ENCODE peak calls at places on chromosomes 11 and 22, in eight cellular contexts. One of them, this sample, is unnamed.

GRCh38 chr22:24486501-24486921 is 8.6 kb upstream of the UPB1 start:
- DNase-seq in cardiac muscle cell: peak
- DNase-seq in GM12864: no peak
- DNase-seq in fibroblast of the aortic adventitia: peak
- DNase-seq in NB4: peak
- DNase-seq in right lobe of liver: no peak
- DNase-seq in foreskin fibroblast: peak
- DNase-seq in colonic mucosa: no peak
- DNase-seq in this sample: peak

GRCh38 chr22:31730344-31730711 is 19.6 kb downstream of the PRR14L start:
- DNase-seq in cardiac muscle cell: no peak
- DNase-seq in GM12864: no peak
- DNase-seq in fibroblast of the aortic adventitia: no peak
- DNase-seq in NB4: no peak
- DNase-seq in right lobe of liver: no peak
- DNase-seq in foreskin fibroblast: no peak
- DNase-seq in colonic mucosa: no peak
- DNase-seq in this sample: no peak

GRCh38 chr22:26285632-26286031 is 116.4 kb downstream of the SEZ6L start:
- DNase-seq in cardiac muscle cell: no peak
- DNase-seq in GM12864: no peak
- DNase-seq in fibroblast of the aortic adventitia: no peak
- DNase-seq in NB4: no peak
- DNase-seq in right lobe of liver: no peak
- DNase-seq in foreskin fibroblast: no peak
- DNase-seq in colonic mucosa: no peak
- DNase-seq in this sample: no peak

GRCh38 chr11:22792497-22792896 is 37.1 kb downstream of the SVIP start:
- DNase-seq in cardiac muscle cell: peak
- DNase-seq in GM12864: no peak
- DNase-seq in fibroblast of the aortic adventitia: peak
- DNase-seq in NB4: peak
- DNase-seq in right lobe of liver: no peak
- DNase-seq in foreskin fibroblast: peak
- DNase-seq in colonic mucosa: no peak
- DNase-seq in this sample: no peak

GRCh38 chr11:35304393-35304790 is 115.0 kb downstream of the SLC1A2 start:
- DNase-seq in cardiac muscle cell: peak
- DNase-seq in GM12864: no peak
- DNase-seq in fibroblast of the aortic adventitia: peak
- DNase-seq in NB4: no peak
- DNase-seq in right lobe of liver: no peak
- DNase-seq in foreskin fibroblast: peak
- DNase-seq in colonic mucosa: no peak
- DNase-seq in this sample: peak

GRCh38 chr11:126129681-126130671 is 67.3 kb upstream of the CDON start:
- DNase-seq in cardiac muscle cell: no peak
- DNase-seq in GM12864: no peak
- DNase-seq in fibroblast of the aortic adventitia: no peak
- DNase-seq in NB4: peak
- DNase-seq in right lobe of liver: no peak
- DNase-seq in foreskin fibroblast: no peak
- DNase-seq in colonic mucosa: no peak
- DNase-seq in this sample: no peak

GRCh38 chr11:2927851-2928604 is 1.2 kb downstream of the PHLDA2 start:
- DNase-seq in cardiac muscle cell: peak
- DNase-seq in GM12864: no peak
- DNase-seq in fibroblast of the aortic adventitia: peak
- DNase-seq in NB4: peak
- DNase-seq in right lobe of liver: peak
- DNase-seq in foreskin fibroblast: peak
- DNase-seq in colonic mucosa: peak
- DNase-seq in this sample: no peak

GRCh38 chr11:85759915-85760314 is 51.0 kb downstream of the SYTL2 start:
- DNase-seq in cardiac muscle cell: peak
- DNase-seq in GM12864: no peak
- DNase-seq in fibroblast of the aortic adventitia: peak
- DNase-seq in NB4: no peak
- DNase-seq in right lobe of liver: no peak
- DNase-seq in foreskin fibroblast: peak
- DNase-seq in colonic mucosa: no peak
- DNase-seq in this sample: no peak

GRCh38 chr11:75148436-75148983 is 2.4 kb upstream of the SLCO2B1 start:
- DNase-seq in cardiac muscle cell: no peak
- DNase-seq in GM12864: no peak
- DNase-seq in fibroblast of the aortic adventitia: no peak
- DNase-seq in NB4: no peak
- DNase-seq in right lobe of liver: no peak
- DNase-seq in foreskin fibroblast: no peak
- DNase-seq in colonic mucosa: no peak
- DNase-seq in this sample: peak

GRCh38 chr11:109853156-109853776 is 239.9 kb upstream of the ZC3H12C start:
- DNase-seq in cardiac muscle cell: peak
- DNase-seq in GM12864: peak
- DNase-seq in fibroblast of the aortic adventitia: peak
- DNase-seq in NB4: peak
- DNase-seq in right lobe of liver: no peak
- DNase-seq in foreskin fibroblast: peak
- DNase-seq in colonic mucosa: no peak
- DNase-seq in this sample: peak

GRCh38 chr11:65894034-65894591 is 3.6 kb downstream of the CCDC85B start:
- DNase-seq in cardiac muscle cell: no peak
- DNase-seq in GM12864: no peak
- DNase-seq in fibroblast of the aortic adventitia: no peak
- DNase-seq in NB4: no peak
- DNase-seq in right lobe of liver: peak
- DNase-seq in foreskin fibroblast: no peak
- DNase-seq in colonic mucosa: no peak
- DNase-seq in this sample: peak

GRCh38 chr22:42265321-42265720 is 5.1 kb downstream of the TCF20 start:
- DNase-seq in cardiac muscle cell: no peak
- DNase-seq in GM12864: no peak
- DNase-seq in fibroblast of the aortic adventitia: no peak
- DNase-seq in NB4: no peak
- DNase-seq in right lobe of liver: no peak
- DNase-seq in foreskin fibroblast: no peak
- DNase-seq in colonic mucosa: no peak
- DNase-seq in this sample: no peak
- H3K4me3 ChIP-seq in cardiac muscle cell: no peak
- H3K4me3 ChIP-seq in GM12864: no peak
- H3K4me3 ChIP-seq in fibroblast of the aortic adventitia: no peak
- H3K4me3 ChIP-seq in NB4: no peak
- H3K4me3 ChIP-seq in right lobe of liver: no peak
- H3K4me3 ChIP-seq in foreskin fibroblast: no peak
- H3K4me3 ChIP-seq in colonic mucosa: no peak
- H3K4me3 ChIP-seq in this sample: no peak

GRCh38 chr11:32232516-32232915 is 141.6 kb downstream of the RCN1 start:
- DNase-seq in cardiac muscle cell: no peak
- DNase-seq in GM12864: no peak
- DNase-seq in fibroblast of the aortic adventitia: no peak
- DNase-seq in NB4: no peak
- DNase-seq in right lobe of liver: no peak
- DNase-seq in foreskin fibroblast: no peak
- DNase-seq in colonic mucosa: no peak
- DNase-seq in this sample: no peak

GRCh38 chr11:32233276-32233675 is 142.4 kb downstream of the RCN1 start:
- DNase-seq in cardiac muscle cell: no peak
- DNase-seq in GM12864: no peak
- DNase-seq in fibroblast of the aortic adventitia: no peak
- DNase-seq in NB4: no peak
- DNase-seq in right lobe of liver: no peak
- DNase-seq in foreskin fibroblast: no peak
- DNase-seq in colonic mucosa: no peak
- DNase-seq in this sample: no peak

GRCh38 chr11:32233928-32234327 is 143.1 kb downstream of the RCN1 start:
- DNase-seq in cardiac muscle cell: no peak
- DNase-seq in GM12864: no peak
- DNase-seq in fibroblast of the aortic adventitia: no peak
- DNase-seq in NB4: no peak
- DNase-seq in right lobe of liver: no peak
- DNase-seq in foreskin fibroblast: no peak
- DNase-seq in colonic mucosa: no peak
- DNase-seq in this sample: no peak

GRCh38 chr11:32229566-32230240 is 138.8 kb downstream of the RCN1 start:
- DNase-seq in cardiac muscle cell: no peak
- DNase-seq in GM12864: no peak
- DNase-seq in fibroblast of the aortic adventitia: no peak
- DNase-seq in NB4: no peak
- DNase-seq in right lobe of liver: no peak
- DNase-seq in foreskin fibroblast: no peak
- DNase-seq in colonic mucosa: no peak
- DNase-seq in this sample: no peak

DNA sequence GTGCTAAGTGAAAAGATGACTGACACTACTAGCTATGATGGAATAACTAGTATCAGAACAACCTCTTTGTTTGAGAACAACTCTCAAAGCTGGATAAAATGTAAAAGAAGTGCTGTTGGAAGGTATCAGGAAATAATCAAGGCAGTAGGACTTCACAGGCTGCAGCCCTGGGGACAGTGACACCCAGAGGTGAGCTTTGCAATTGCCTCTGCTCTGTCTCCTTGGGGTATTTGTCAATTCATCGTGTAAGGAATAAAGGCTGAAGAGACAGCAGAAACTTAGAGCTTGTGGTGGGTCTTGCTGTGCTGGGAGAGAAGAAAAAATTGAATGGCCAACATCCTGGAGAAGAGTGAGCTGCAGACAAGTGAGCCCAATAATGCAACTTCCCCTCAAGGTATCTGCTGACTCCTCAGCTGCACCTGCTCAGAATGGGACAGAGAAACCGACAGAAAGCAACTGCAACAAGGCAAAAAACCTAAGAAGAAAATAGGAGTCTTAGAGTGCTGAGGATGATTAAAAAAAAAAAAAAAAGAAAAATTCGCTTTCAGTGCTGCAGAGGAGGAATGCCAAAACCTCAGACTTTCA is 141.1 kb downstream of the RCN1 start:
- DNase-seq in cardiac muscle cell: peak
- DNase-seq in GM12864: no peak
- DNase-seq in fibroblast of the aortic adventitia: peak
- DNase-seq in NB4: peak
- DNase-seq in right lobe of liver: no peak
- DNase-seq in foreskin fibroblast: no peak
- DNase-seq in colonic mucosa: no peak
- DNase-seq in this sample: peak
- TF ChIP-seq CTCF in cardiac muscle cell: peak
- TF ChIP-seq CTCF in GM12864: peak
- TF ChIP-seq CTCF in fibroblast of the aortic adventitia: peak
- TF ChIP-seq CTCF in NB4: peak
- TF ChIP-seq CTCF in right lobe of liver: peak
- TF ChIP-seq CTCF in foreskin fibroblast: peak
- TF ChIP-seq CTCF in colonic mucosa: peak
- TF ChIP-seq CTCF in this sample: peak

DNA sequence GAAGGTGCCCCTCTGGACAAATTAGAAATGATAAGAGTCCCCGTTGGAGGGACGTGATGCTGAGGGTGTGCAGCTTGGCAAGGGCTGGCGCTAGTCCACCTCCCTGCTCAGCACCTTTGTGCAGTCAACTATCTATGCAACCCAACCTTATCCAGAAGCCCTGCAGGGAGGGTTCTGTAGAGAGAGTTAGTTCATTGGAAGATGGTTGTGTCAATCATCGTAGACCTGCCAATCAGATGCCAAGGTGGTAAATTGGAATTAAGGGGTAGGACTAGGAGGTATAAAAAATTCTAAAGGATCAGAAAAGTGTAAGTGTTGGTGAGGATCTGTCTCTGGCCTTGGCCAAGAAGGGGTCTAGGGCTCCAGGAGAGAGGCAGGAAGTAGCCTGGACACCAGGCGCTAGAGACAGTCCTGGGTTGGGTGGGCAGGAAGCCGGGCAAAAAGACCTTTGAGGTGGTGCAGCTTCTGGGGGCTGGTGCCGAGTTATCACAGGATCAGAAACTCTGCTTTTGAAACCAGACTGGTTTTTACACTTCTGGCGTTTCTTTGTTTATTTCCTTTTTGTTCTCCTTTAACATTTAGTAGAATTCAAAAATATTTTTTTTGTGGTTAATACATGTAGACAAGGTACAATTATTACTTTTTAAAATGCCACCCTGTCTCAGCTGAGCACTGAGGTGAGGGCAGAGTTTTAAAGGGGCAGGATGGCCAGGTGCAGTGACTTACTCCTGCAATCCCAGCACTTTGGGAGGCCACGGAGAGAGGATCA is 1.6 kb downstream of the C1QTNF6 start:
- DNase-seq in cardiac muscle cell: peak
- DNase-seq in GM12864: peak
- DNase-seq in fibroblast of the aortic adventitia: peak
- DNase-seq in NB4: peak
- DNase-seq in right lobe of liver: peak
- DNase-seq in foreskin fibroblast: peak
- DNase-seq in colonic mucosa: no peak
- DNase-seq in this sample: peak
- H3K4me3 ChIP-seq in cardiac muscle cell: no peak
- H3K4me3 ChIP-seq in GM12864: no peak
- H3K4me3 ChIP-seq in fibroblast of the aortic adventitia: peak
- H3K4me3 ChIP-seq in NB4: no peak
- H3K4me3 ChIP-seq in right lobe of liver: no peak
- H3K4me3 ChIP-seq in foreskin fibroblast: peak
- H3K4me3 ChIP-seq in colonic mucosa: no peak
- H3K4me3 ChIP-seq in this sample: no peak

GRCh38 chr22:27888310-27888709 is 30.7 kb downstream of the PITPNB start:
- DNase-seq in cardiac muscle cell: no peak
- DNase-seq in GM12864: no peak
- DNase-seq in fibroblast of the aortic adventitia: no peak
- DNase-seq in NB4: no peak
- DNase-seq in right lobe of liver: no peak
- DNase-seq in foreskin fibroblast: no peak
- DNase-seq in colonic mucosa: no peak
- DNase-seq in this sample: no peak

GRCh38 chr22:27883656-27884350 is 35.3 kb downstream of the PITPNB start:
- DNase-seq in cardiac muscle cell: no peak
- DNase-seq in GM12864: no peak
- DNase-seq in fibroblast of the aortic adventitia: no peak
- DNase-seq in NB4: no peak
- DNase-seq in right lobe of liver: no peak
- DNase-seq in foreskin fibroblast: no peak
- DNase-seq in colonic mucosa: no peak
- DNase-seq in this sample: no peak

GRCh38 chr22:27892064-27892463 is 27.0 kb downstream of the PITPNB start:
- DNase-seq in cardiac muscle cell: no peak
- DNase-seq in GM12864: no peak
- DNase-seq in fibroblast of the aortic adventitia: no peak
- DNase-seq in NB4: no peak
- DNase-seq in right lobe of liver: no peak
- DNase-seq in foreskin fibroblast: no peak
- DNase-seq in colonic mucosa: no peak
- DNase-seq in this sample: no peak

GRCh38 chr22:27885977-27886842 is 32.8 kb downstream of the PITPNB start:
- DNase-seq in cardiac muscle cell: peak
- DNase-seq in GM12864: no peak
- DNase-seq in fibroblast of the aortic adventitia: peak
- DNase-seq in NB4: peak
- DNase-seq in right lobe of liver: no peak
- DNase-seq in foreskin fibroblast: peak
- DNase-seq in colonic mucosa: peak
- DNase-seq in this sample: peak

DNA sequence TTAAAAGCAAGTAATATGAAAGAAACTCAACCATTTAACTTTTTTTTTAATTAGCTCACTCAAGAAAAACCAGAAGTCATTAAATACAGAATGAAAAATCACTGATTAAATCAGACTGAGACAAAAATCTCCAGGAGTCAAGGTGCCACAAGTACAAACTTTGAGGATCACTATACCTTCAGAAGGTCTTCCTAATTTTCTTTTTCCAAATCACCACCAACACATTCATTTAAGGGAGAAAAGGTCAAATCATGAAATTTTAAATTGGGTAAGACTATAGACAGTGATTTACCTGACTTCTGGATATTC is 32.3 kb downstream of the PITPNB start:
- DNase-seq in cardiac muscle cell: no peak
- DNase-seq in GM12864: no peak
- DNase-seq in fibroblast of the aortic adventitia: no peak
- DNase-seq in NB4: no peak
- DNase-seq in right lobe of liver: no peak
- DNase-seq in foreskin fibroblast: no peak
- DNase-seq in colonic mucosa: no peak
- DNase-seq in this sample: no peak
- TF ChIP-seq CTCF in cardiac muscle cell: no peak
- TF ChIP-seq CTCF in GM12864: no peak
- TF ChIP-seq CTCF in fibroblast of the aortic adventitia: no peak
- TF ChIP-seq CTCF in NB4: no peak
- TF ChIP-seq CTCF in right lobe of liver: no peak
- TF ChIP-seq CTCF in foreskin fibroblast: no peak
- TF ChIP-seq CTCF in colonic mucosa: no peak
- TF ChIP-seq CTCF in this sample: no peak